ENCODE peak calls at places on chromosomes 11 and 22, in seven cellular contexts. One of them, this sample, is unnamed.

GRCh38 chr11:122735031-122735430 is 79.5 kb downstream of the UBASH3B start:
- DNase-seq in A549: no peak
- DNase-seq in EH: no peak
- DNase-seq in WTC11: no peak
- DNase-seq in PC-3: no peak
- DNase-seq in mesothelial cell of epicardium: no peak
- DNase-seq in M059J: no peak
- DNase-seq in this sample: no peak

GRCh38 chr11:4658629-4659453 is 15.1 kb downstream of the OR51E1 start:
- DNase-seq in A549: no peak
- DNase-seq in EH: no peak
- DNase-seq in WTC11: no peak
- DNase-seq in PC-3: no peak
- DNase-seq in mesothelial cell of epicardium: no peak
- DNase-seq in M059J: no peak
- DNase-seq in this sample: no peak

GRCh38 chr11:36354221-36355003 is 58.3 kb downstream of the PRR5L start:
- DNase-seq in A549: no peak
- DNase-seq in EH: peak; percentile 97
- DNase-seq in WTC11: no peak
- DNase-seq in PC-3: peak; percentile 47
- DNase-seq in mesothelial cell of epicardium: no peak
- DNase-seq in M059J: peak; percentile 94
- DNase-seq in this sample: no peak

GRCh38 chr11:29328961-29329441 is 687.8 kb downstream of the KCNA4 start:
- DNase-seq in A549: peak; percentile 33
- DNase-seq in EH: peak; percentile 82
- DNase-seq in WTC11: no peak
- DNase-seq in PC-3: peak; percentile 77
- DNase-seq in mesothelial cell of epicardium: no peak
- DNase-seq in M059J: peak; percentile 84
- DNase-seq in this sample: peak; percentile 1

GRCh38 chr11:46391578-46392420 is at the start of gene CHRM4:
- DNase-seq in A549: peak; percentile 80
- DNase-seq in EH: peak; percentile 54
- DNase-seq in WTC11: peak; percentile 69
- DNase-seq in PC-3: no peak
- DNase-seq in mesothelial cell of epicardium: peak; percentile 61
- DNase-seq in M059J: peak; percentile 64
- DNase-seq in this sample: peak; percentile 94

GRCh38 chr11:115701284-115701875 is 197.2 kb upstream of the CADM1 start:
- DNase-seq in A549: no peak
- DNase-seq in EH: no peak
- DNase-seq in WTC11: no peak
- DNase-seq in PC-3: no peak
- DNase-seq in mesothelial cell of epicardium: no peak
- DNase-seq in M059J: no peak
- DNase-seq in this sample: no peak

GRCh38 chr11:23455291-23455864 is 595.1 kb upstream of the CCDC179 start:
- DNase-seq in A549: no peak
- DNase-seq in EH: no peak
- DNase-seq in WTC11: no peak
- DNase-seq in PC-3: no peak
- DNase-seq in mesothelial cell of epicardium: no peak
- DNase-seq in M059J: peak; percentile 19
- DNase-seq in this sample: no peak

GRCh38 chr11:6269994-6270393 is 10.4 kb downstream of the CCKBR start:
- DNase-seq in A549: no peak
- DNase-seq in EH: no peak
- DNase-seq in WTC11: peak; percentile 59
- DNase-seq in PC-3: no peak
- DNase-seq in mesothelial cell of epicardium: no peak
- DNase-seq in M059J: no peak
- DNase-seq in this sample: peak; percentile 48

GRCh38 chr22:27880778-27881394 is 38.2 kb downstream of the PITPNB start:
- DNase-seq in A549: peak; percentile 17
- DNase-seq in EH: peak; percentile 78
- DNase-seq in WTC11: no peak
- DNase-seq in PC-3: peak; percentile 72
- DNase-seq in mesothelial cell of epicardium: no peak
- DNase-seq in M059J: peak; percentile 61
- DNase-seq in this sample: peak; percentile 38

GRCh38 chr11:36304349-36304748 is 8.3 kb downstream of the PRR5L start:
- DNase-seq in A549: no peak
- DNase-seq in EH: peak; percentile 14
- DNase-seq in WTC11: no peak
- DNase-seq in PC-3: no peak
- DNase-seq in mesothelial cell of epicardium: no peak
- DNase-seq in M059J: no peak
- DNase-seq in this sample: no peak

GRCh38 chr11:85132839-85133238 is 494.3 kb downstream of the DLG2 start:
- DNase-seq in A549: no peak
- DNase-seq in EH: no peak
- DNase-seq in WTC11: peak; percentile 23
- DNase-seq in PC-3: no peak
- DNase-seq in mesothelial cell of epicardium: peak; percentile 39
- DNase-seq in M059J: no peak
- DNase-seq in this sample: no peak

GRCh38 chr22:22870577-22871398 is 16.8 kb upstream of the IGLL5 start:
- DNase-seq in A549: no peak
- DNase-seq in EH: no peak
- DNase-seq in WTC11: no peak
- DNase-seq in PC-3: peak; percentile 5
- DNase-seq in mesothelial cell of epicardium: no peak
- DNase-seq in M059J: no peak
- DNase-seq in this sample: no peak

GRCh38 chr11:1564535-1565172 is 7.4 kb downstream of the DUSP8 start:
- DNase-seq in A549: no peak
- DNase-seq in EH: peak; percentile 95
- DNase-seq in WTC11: peak; percentile 80
- DNase-seq in PC-3: peak; percentile 33
- DNase-seq in mesothelial cell of epicardium: peak; percentile 77
- DNase-seq in M059J: peak; percentile 90
- DNase-seq in this sample: peak; percentile 88

GRCh38 chr11:114775849-114776621 is 97.7 kb downstream of the NXPE2 start:
- DNase-seq in A549: no peak
- DNase-seq in EH: no peak
- DNase-seq in WTC11: no peak
- DNase-seq in PC-3: no peak
- DNase-seq in mesothelial cell of epicardium: no peak
- DNase-seq in M059J: no peak
- DNase-seq in this sample: peak; percentile 57

GRCh38 chr11:2590131-2590950 is 109.5 kb downstream of the KCNQ1OT1 start:
- DNase-seq in A549: no peak
- DNase-seq in EH: no peak
- DNase-seq in WTC11: no peak
- DNase-seq in PC-3: no peak
- DNase-seq in mesothelial cell of epicardium: peak; percentile 33
- DNase-seq in M059J: no peak
- DNase-seq in this sample: peak; percentile 12

GRCh38 chr11:124612567-124613245 is 1.5 kb downstream of the PANX3 start:
- DNase-seq in A549: no peak
- DNase-seq in EH: peak; percentile 16
- DNase-seq in WTC11: peak; percentile 12
- DNase-seq in PC-3: no peak
- DNase-seq in mesothelial cell of epicardium: peak; percentile 43
- DNase-seq in M059J: no peak
- DNase-seq in this sample: no peak

GRCh38 chr11:120182790-120183491 is 27.9 kb upstream of the OAF start:
- DNase-seq in A549: no peak
- DNase-seq in EH: peak; percentile 26
- DNase-seq in WTC11: peak; percentile 77
- DNase-seq in PC-3: peak; percentile 47
- DNase-seq in mesothelial cell of epicardium: peak; percentile 29
- DNase-seq in M059J: no peak
- DNase-seq in this sample: no peak

GRCh38 chr22:37684803-37685615 is 1.1 kb upstream of the NOL12 start:
- DNase-seq in A549: no peak
- DNase-seq in EH: peak; percentile 29
- DNase-seq in WTC11: no peak
- DNase-seq in PC-3: no peak
- DNase-seq in mesothelial cell of epicardium: no peak
- DNase-seq in M059J: no peak
- DNase-seq in this sample: no peak

GRCh38 chr11:19092342-19092741 is 24.6 kb upstream of the ZDHHC13 start:
- DNase-seq in A549: no peak
- DNase-seq in EH: no peak
- DNase-seq in WTC11: no peak
- DNase-seq in PC-3: no peak
- DNase-seq in mesothelial cell of epicardium: no peak
- DNase-seq in M059J: no peak
- DNase-seq in this sample: no peak

GRCh38 chr11:1514349-1515061 is 27.9 kb upstream of the MOB2 start:
- DNase-seq in A549: no peak
- DNase-seq in EH: no peak
- DNase-seq in WTC11: no peak
- DNase-seq in PC-3: no peak
- DNase-seq in mesothelial cell of epicardium: no peak
- DNase-seq in M059J: no peak
- DNase-seq in this sample: peak; percentile 14

GRCh38 chr11:128210148-128210940 is 377.0 kb downstream of the ETS1 start:
- DNase-seq in A549: peak; percentile 81
- DNase-seq in EH: peak; percentile 94
- DNase-seq in WTC11: no peak
- DNase-seq in PC-3: peak; percentile 100
- DNase-seq in mesothelial cell of epicardium: no peak
- DNase-seq in M059J: peak; percentile 100
- DNase-seq in this sample: no peak

GRCh38 chr22:22821340-22821739 is 66.3 kb upstream of the IGLL5 start:
- DNase-seq in A549: no peak
- DNase-seq in EH: no peak
- DNase-seq in WTC11: no peak
- DNase-seq in PC-3: no peak
- DNase-seq in mesothelial cell of epicardium: no peak
- DNase-seq in M059J: no peak
- DNase-seq in this sample: no peak

GRCh38 chr22:39384750-39385480 is 14.7 kb upstream of the TAB1 start:
- DNase-seq in A549: peak; percentile 33
- DNase-seq in EH: peak; percentile 41
- DNase-seq in WTC11: peak; percentile 72
- DNase-seq in PC-3: peak; percentile 23
- DNase-seq in mesothelial cell of epicardium: no peak
- DNase-seq in M059J: no peak
- DNase-seq in this sample: peak; percentile 37

GRCh38 chr11:130188585-130189347 is 29.2 kb downstream of the ST14 start:
- DNase-seq in A549: no peak
- DNase-seq in EH: no peak
- DNase-seq in WTC11: no peak
- DNase-seq in PC-3: no peak
- DNase-seq in mesothelial cell of epicardium: no peak
- DNase-seq in M059J: no peak
- DNase-seq in this sample: no peak

GRCh38 chr22:23067023-23067650 is 3.2 kb upstream of the GNAZ start:
- DNase-seq in A549: no peak
- DNase-seq in EH: no peak
- DNase-seq in WTC11: peak; percentile 6
- DNase-seq in PC-3: no peak
- DNase-seq in mesothelial cell of epicardium: peak; percentile 34
- DNase-seq in M059J: no peak
- DNase-seq in this sample: no peak

GRCh38 chr22:35835998-35836691 is 118.5 kb downstream of the APOL5 start:
- DNase-seq in A549: peak; percentile 68
- DNase-seq in EH: peak; percentile 93
- DNase-seq in WTC11: peak; percentile 30
- DNase-seq in PC-3: peak; percentile 80
- DNase-seq in mesothelial cell of epicardium: no peak
- DNase-seq in M059J: peak; percentile 88
- DNase-seq in this sample: peak; percentile 51

GRCh38 chr11:125494033-125494364 is 2.1 kb downstream of the FEZ1 start:
- DNase-seq in A549: no peak
- DNase-seq in EH: no peak
- DNase-seq in WTC11: no peak
- DNase-seq in PC-3: no peak
- DNase-seq in mesothelial cell of epicardium: no peak
- DNase-seq in M059J: no peak
- DNase-seq in this sample: no peak

GRCh38 chr11:16612801-16613400 is 125.5 kb upstream of the C11orf58 start:
- DNase-seq in A549: no peak
- DNase-seq in EH: peak; percentile 40
- DNase-seq in WTC11: no peak
- DNase-seq in PC-3: no peak
- DNase-seq in mesothelial cell of epicardium: no peak
- DNase-seq in M059J: no peak
- DNase-seq in this sample: peak; percentile 60

GRCh38 chr11:92969293-92969633 is 188 bp upstream of the MTNR1B start:
- DNase-seq in A549: no peak
- DNase-seq in EH: no peak
- DNase-seq in WTC11: peak; percentile 21
- DNase-seq in PC-3: no peak
- DNase-seq in mesothelial cell of epicardium: no peak
- DNase-seq in M059J: no peak
- DNase-seq in this sample: no peak

GRCh38 chr22:37601540-37602442 is 6.8 kb upstream of the GGA1 start:
- DNase-seq in A549: no peak
- DNase-seq in EH: peak; percentile 72
- DNase-seq in WTC11: peak; percentile 69
- DNase-seq in PC-3: peak; percentile 62
- DNase-seq in mesothelial cell of epicardium: no peak
- DNase-seq in M059J: peak; percentile 72
- DNase-seq in this sample: no peak

GRCh38 chr11:117799634-117800033 is 2.6 kb upstream of the DSCAML1 start:
- DNase-seq in A549: no peak
- DNase-seq in EH: no peak
- DNase-seq in WTC11: no peak
- DNase-seq in PC-3: no peak
- DNase-seq in mesothelial cell of epicardium: no peak
- DNase-seq in M059J: no peak
- DNase-seq in this sample: no peak

GRCh38 chr11:123429851-123430735 is at the start of gene GRAMD1B:
- DNase-seq in A549: peak; percentile 68
- DNase-seq in EH: peak; percentile 96
- DNase-seq in WTC11: peak; percentile 82
- DNase-seq in PC-3: peak; percentile 81
- DNase-seq in mesothelial cell of epicardium: peak; percentile 82
- DNase-seq in M059J: peak; percentile 95
- DNase-seq in this sample: peak; percentile 87

GRCh38 chr22:41048791-41049717 is 43.3 kb upstream of the EP300 start:
- DNase-seq in A549: no peak
- DNase-seq in EH: peak; percentile 96
- DNase-seq in WTC11: peak; percentile 53
- DNase-seq in PC-3: no peak
- DNase-seq in mesothelial cell of epicardium: peak; percentile 67
- DNase-seq in M059J: peak; percentile 84
- DNase-seq in this sample: peak; percentile 46

This sample was measured in SK-N-SH.